ENCODE peak calls at places on chromosomes 12 and 14, in four cellular contexts. One of them, this sample, is unnamed.

GRCh38 chr14:30227871-30228270 is 300.2 kb upstream of the PRKD1 start:
- DNase-seq in fibroblast of lung: peak; percentile 68
- DNase-seq in tibial nerve: peak; percentile 43
- DNase-seq in psoas muscle: peak; percentile 61
- DNase-seq in this sample: peak; percentile 59

GRCh38 chr12:86257173-86257572 is 982 bp upstream of the MGAT4C start:
- DNase-seq in fibroblast of lung: no peak
- DNase-seq in psoas muscle: no peak
- DNase-seq in tibial nerve: no peak
- DNase-seq in this sample: no peak

GRCh38 chr12:19482551-19483109 is 43.3 kb downstream of the AEBP2 start:
- DNase-seq in fibroblast of lung: no peak
- DNase-seq in psoas muscle: no peak
- DNase-seq in tibial nerve: no peak
- DNase-seq in this sample: no peak

GRCh38 chr14:24817638-24818053 is 183.7 kb upstream of the GZMB start:
- DNase-seq in psoas muscle: no peak
- DNase-seq in tibial nerve: no peak
- DNase-seq in fibroblast of lung: no peak
- DNase-seq in this sample: no peak

GRCh38 chr12:106084048-106084671 is 54.6 kb downstream of the NUAK1 start:
- DNase-seq in fibroblast of lung: peak; percentile 98
- DNase-seq in psoas muscle: no peak
- DNase-seq in tibial nerve: no peak
- DNase-seq in this sample: peak; percentile 56

GRCh38 chr12:83471341-83471740 is 784.6 kb downstream of the TMTC2 start:
- DNase-seq in tibial nerve: no peak
- DNase-seq in fibroblast of lung: no peak
- DNase-seq in psoas muscle: no peak
- DNase-seq in this sample: no peak

GRCh38 chr14:74515891-74516412 is 22.4 kb downstream of the ISCA2 start:
- DNase-seq in fibroblast of lung: no peak
- DNase-seq in tibial nerve: no peak
- DNase-seq in psoas muscle: peak; percentile 34
- DNase-seq in this sample: no peak

GRCh38 chr12:27779416-27779815 is 617 bp upstream of the KLHL42 start:
- DNase-seq in psoas muscle: no peak
- DNase-seq in tibial nerve: no peak
- DNase-seq in fibroblast of lung: peak; percentile 18
- DNase-seq in this sample: peak; percentile 6

GRCh38 chr12:17301544-17301943 is 695.6 kb upstream of the LMO3 start:
- DNase-seq in fibroblast of lung: no peak
- DNase-seq in tibial nerve: no peak
- DNase-seq in psoas muscle: no peak
- DNase-seq in this sample: no peak

GRCh38 chr12:58566599-58566998 is 353.7 kb downstream of the LRIG3 start:
- DNase-seq in psoas muscle: no peak
- DNase-seq in tibial nerve: no peak
- DNase-seq in fibroblast of lung: peak; percentile 91
- DNase-seq in this sample: no peak

GRCh38 chr14:31336646-31337045 is 83.7 kb downstream of the HEATR5A start:
- DNase-seq in tibial nerve: no peak
- DNase-seq in fibroblast of lung: no peak
- DNase-seq in psoas muscle: no peak
- DNase-seq in this sample: no peak

GRCh38 chr14:44941591-44941990 is 20.2 kb downstream of the KLHL28 start:
- DNase-seq in psoas muscle: no peak
- DNase-seq in tibial nerve: no peak
- DNase-seq in fibroblast of lung: peak; percentile 48
- DNase-seq in this sample: no peak

GRCh38 chr14:55847766-55848165 is 267.8 kb downstream of the KTN1 start:
- DNase-seq in fibroblast of lung: peak; percentile 82
- DNase-seq in psoas muscle: no peak
- DNase-seq in tibial nerve: no peak
- DNase-seq in this sample: no peak

GRCh38 chr12:7479784-7480183 is 23.8 kb downstream of the CD163 start:
- DNase-seq in psoas muscle: no peak
- DNase-seq in tibial nerve: no peak
- DNase-seq in fibroblast of lung: no peak
- DNase-seq in this sample: no peak

GRCh38 chr12:46661161-46661845 is 164.5 kb downstream of the SLC38A4 start:
- DNase-seq in tibial nerve: no peak
- DNase-seq in fibroblast of lung: peak; percentile 91
- DNase-seq in psoas muscle: no peak
- DNase-seq in this sample: peak; percentile 17

GRCh38 chr14:55416866-55417265 is 5.2 kb upstream of the ATG14 start:
- DNase-seq in tibial nerve: no peak
- DNase-seq in psoas muscle: no peak
- DNase-seq in fibroblast of lung: no peak
- DNase-seq in this sample: peak; percentile 3

GRCh38 chr12:92860521-92860920 is 68.6 kb downstream of the EEA1 start:
- DNase-seq in fibroblast of lung: no peak
- DNase-seq in psoas muscle: no peak
- DNase-seq in tibial nerve: no peak
- DNase-seq in this sample: no peak

GRCh38 chr14:55837467-55837866 is 257.5 kb downstream of the KTN1 start:
- DNase-seq in psoas muscle: no peak
- DNase-seq in fibroblast of lung: no peak
- DNase-seq in tibial nerve: no peak
- DNase-seq in this sample: no peak

GRCh38 chr14:104876251-104876699 is 11.2 kb downstream of the CEP170B start:
- DNase-seq in fibroblast of lung: no peak
- DNase-seq in psoas muscle: peak; percentile 61
- DNase-seq in tibial nerve: no peak
- DNase-seq in this sample: no peak

GRCh38 chr12:16121953-16122352 is 155.5 kb downstream of the SLC15A5 start:
- DNase-seq in psoas muscle: no peak
- DNase-seq in fibroblast of lung: no peak
- DNase-seq in tibial nerve: no peak
- DNase-seq in this sample: no peak

GRCh38 chr14:30225171-30225570 is 297.5 kb upstream of the PRKD1 start:
- DNase-seq in psoas muscle: peak; percentile 62
- DNase-seq in tibial nerve: peak; percentile 38
- DNase-seq in fibroblast of lung: no peak
- DNase-seq in this sample: no peak

GRCh38 chr12:121872546-121873223 is 14.0 kb upstream of the HPD start:
- DNase-seq in tibial nerve: no peak
- DNase-seq in fibroblast of lung: peak; percentile 95
- DNase-seq in psoas muscle: no peak
- DNase-seq in this sample: peak; percentile 91

GRCh38 chr14:45222485-45223262 is 30.3 kb downstream of the MIS18BP1 start:
- DNase-seq in fibroblast of lung: no peak
- DNase-seq in psoas muscle: no peak
- DNase-seq in tibial nerve: no peak
- DNase-seq in this sample: no peak

GRCh38 chr12:122012184-122012583 is 9.5 kb upstream of the BCL7A start:
- DNase-seq in psoas muscle: no peak
- DNase-seq in tibial nerve: no peak
- DNase-seq in fibroblast of lung: no peak
- DNase-seq in this sample: no peak

GRCh38 chr14:75070383-75070782 is 942 bp downstream of the ZC2HC1C start:
- DNase-seq in fibroblast of lung: no peak
- DNase-seq in tibial nerve: no peak
- DNase-seq in psoas muscle: peak; percentile 78
- DNase-seq in this sample: no peak

GRCh38 chr12:95943231-95943842 is at the start of gene AMDHD1:
- DNase-seq in psoas muscle: peak; percentile 73
- DNase-seq in tibial nerve: no peak
- DNase-seq in fibroblast of lung: peak; percentile 61
- DNase-seq in this sample: peak; percentile 67

GRCh38 chr12:537772-538171 is 78.0 kb downstream of the B4GALNT3 start:
- DNase-seq in fibroblast of lung: no peak
- DNase-seq in tibial nerve: no peak
- DNase-seq in psoas muscle: no peak
- DNase-seq in this sample: no peak

GRCh38 chr14:100567877-100568163 is 19.4 kb downstream of the BEGAIN start:
- DNase-seq in fibroblast of lung: no peak
- DNase-seq in psoas muscle: no peak
- DNase-seq in tibial nerve: no peak
- DNase-seq in this sample: no peak
- H3K4me3 ChIP-seq in fibroblast of lung: no peak overlapping the region
- H3K4me3 ChIP-seq in psoas muscle: peak overlapping the region; percentile 64
- H3K4me3 ChIP-seq in tibial nerve: peak overlapping the region; percentile 37
- H3K4me3 ChIP-seq in this sample: no peak overlapping the region

DNA sequence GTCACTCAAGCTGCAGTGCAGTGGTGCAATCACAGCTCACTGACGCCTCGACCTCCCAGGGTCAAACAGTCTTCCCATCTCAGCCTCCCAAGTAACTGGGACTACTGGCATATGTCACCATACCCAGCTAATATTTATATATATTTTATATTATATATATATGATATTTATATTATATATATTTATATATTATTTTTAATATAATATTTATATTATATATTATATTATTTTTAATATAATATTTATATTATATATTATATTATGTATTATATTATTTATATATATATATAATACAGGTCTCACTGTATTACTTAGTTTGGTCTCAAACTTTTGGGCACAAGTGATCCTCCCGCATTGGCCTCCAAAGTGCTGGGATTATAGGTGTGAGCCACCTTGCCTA is 9.4 kb downstream of the ZNF84 start:
- DNase-seq in fibroblast of lung: no peak
- DNase-seq in psoas muscle: no peak
- DNase-seq in tibial nerve: no peak
- DNase-seq in this sample: no peak
- H3K9me3 ChIP-seq in fibroblast of lung: peaks cover 9% of the 10 kb centered on the region
- H3K9me3 ChIP-seq in psoas muscle: peaks cover 96% of the 10 kb centered on the region
- H3K9me3 ChIP-seq in tibial nerve: peaks cover 70% of the 10 kb centered on the region
- H3K9me3 ChIP-seq in this sample: peaks cover 68% of the 10 kb centered on the region

GRCh38 chr12:54411398-54412241 is 7.4 kb downstream of the ITGA5 start:
- DNase-seq in tibial nerve: peak; percentile 49
- DNase-seq in fibroblast of lung: peak; percentile 92
- DNase-seq in psoas muscle: peak; percentile 83
- DNase-seq in this sample: peak; percentile 86
- H3K4me3 ChIP-seq in tibial nerve: no peak overlapping the region
- H3K4me3 ChIP-seq in fibroblast of lung: no peak overlapping the region
- H3K4me3 ChIP-seq in psoas muscle: peak overlapping the region; percentile 21
- H3K4me3 ChIP-seq in this sample: no peak overlapping the region

DNA sequence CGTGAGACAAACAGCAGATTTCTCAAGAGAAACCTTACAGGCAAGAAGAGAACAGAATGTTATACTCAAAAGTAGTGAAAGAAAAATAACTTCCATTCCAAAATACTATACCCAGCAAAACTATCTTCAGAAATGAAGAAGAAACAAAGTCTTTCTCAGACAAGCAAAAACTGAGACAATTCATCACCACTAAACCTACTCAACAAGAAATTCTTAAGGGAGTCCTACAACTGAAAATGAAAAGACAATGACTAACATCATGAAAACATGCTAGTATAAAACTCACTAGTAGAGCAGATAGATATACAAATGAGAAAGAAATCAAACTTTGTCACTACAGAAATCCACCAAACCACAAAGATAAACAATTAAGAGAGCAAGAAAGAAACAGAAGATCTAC is 106.5 kb downstream of the CEP83 start:
- DNase-seq in tibial nerve: no peak
- DNase-seq in fibroblast of lung: no peak
- DNase-seq in psoas muscle: no peak
- DNase-seq in this sample: no peak
- H3K9me3 ChIP-seq in tibial nerve: peaks cover 6% of the 10 kb centered on the region
- H3K9me3 ChIP-seq in fibroblast of lung: no peaks in the 10 kb centered on the region
- H3K9me3 ChIP-seq in psoas muscle: peaks cover 44% of the 10 kb centered on the region
- H3K9me3 ChIP-seq in this sample: peaks cover 23% of the 10 kb centered on the region

DNA sequence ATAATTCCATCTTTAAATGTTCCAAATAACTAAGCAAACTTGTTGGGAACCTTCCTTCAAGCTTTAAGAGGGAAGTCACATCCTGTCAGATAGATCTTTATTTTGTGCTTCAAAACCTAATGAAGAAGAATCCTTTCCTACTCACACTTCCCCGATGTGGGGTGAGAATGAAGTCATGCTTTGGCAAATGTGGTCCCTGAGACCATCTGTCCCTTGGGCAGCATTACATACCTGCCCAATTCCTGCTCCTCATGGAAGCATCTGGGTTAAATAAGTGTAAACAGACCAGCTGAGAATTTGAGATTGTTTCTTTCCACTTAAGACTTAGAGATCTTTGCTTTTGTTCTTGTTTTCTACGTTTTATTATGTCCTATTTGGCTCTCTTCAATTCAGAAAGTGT is 606.0 kb upstream of the TMEM132C start:
- DNase-seq in tibial nerve: no peak
- DNase-seq in fibroblast of lung: no peak
- DNase-seq in psoas muscle: no peak
- DNase-seq in this sample: no peak
- H3K4me3 ChIP-seq in tibial nerve: no peak overlapping the region
- H3K4me3 ChIP-seq in fibroblast of lung: no peak overlapping the region
- H3K4me3 ChIP-seq in psoas muscle: no peak overlapping the region
- H3K4me3 ChIP-seq in this sample: no peak overlapping the region

DNA sequence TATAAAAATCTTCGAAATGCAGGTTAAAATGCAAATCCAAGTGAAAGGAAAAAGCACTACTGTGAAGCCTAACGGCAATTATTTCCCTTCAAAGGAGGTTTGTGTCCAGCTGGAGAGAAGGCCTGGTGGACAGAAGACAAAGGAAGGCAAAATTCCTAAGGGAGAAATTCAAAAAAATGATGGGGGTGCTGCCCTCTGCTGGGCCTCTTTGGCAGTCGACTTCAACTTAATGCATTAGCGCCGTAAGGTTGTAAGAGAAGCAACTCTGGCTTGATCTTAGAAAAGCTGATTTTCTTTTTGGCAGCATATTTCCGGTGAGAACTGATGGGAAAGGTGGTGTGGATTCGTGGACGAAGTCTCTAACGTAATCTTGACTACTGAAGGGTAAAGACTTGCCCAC is 34.3 kb upstream of the CHFR start:
- DNase-seq in tibial nerve: no peak
- DNase-seq in psoas muscle: no peak
- DNase-seq in fibroblast of lung: no peak
- DNase-seq in this sample: no peak
- H3K9me3 ChIP-seq in tibial nerve: peaks cover 20% of the 10 kb centered on the region
- H3K9me3 ChIP-seq in psoas muscle: peaks cover 98% of the 10 kb centered on the region
- H3K9me3 ChIP-seq in fibroblast of lung: peaks cover 8% of the 10 kb centered on the region
- H3K9me3 ChIP-seq in this sample: peaks cover 62% of the 10 kb centered on the region

This sample was measured in MG63.